ENCODE peak calls at places on chromosomes 16 and 17, in five cellular contexts. K, Y, N, E and U are unnamed samples.

GRCh38 chr17:70636517-70637133 is 467.3 kb downstream of the KCNJ2 start:
- DNase-seq in K (peak), Y (no peak), N (peak), E (peak), U (no peak)

GRCh38 chr16:46607529-46607928 is 13.7 kb downstream of the SHCBP1 start:
- DNase-seq in K (peak), Y (no peak), N (peak), E (peak), U (no peak)

GRCh38 chr16:9843424-9844013 is 338.7 kb downstream of the GRIN2A start:
- DNase-seq in K (no peak), Y (no peak), N (no peak), E (peak), U (no peak)

GRCh38 chr17:45371414-45372324 is 54.8 kb upstream of the MAP3K14 start:
- DNase-seq in K (peak), Y (peak), N (peak), E (peak), U (peak)

GRCh38 chr17:36731091-36731490 is 129.7 kb downstream of the MRM1 start:
- DNase-seq in K (no peak), Y (no peak), N (no peak), E (no peak), U (no peak)

GRCh38 chr17:82980632-82981031 is 98.8 kb upstream of the METRNL start:
- DNase-seq in K (no peak), Y (no peak), N (no peak), E (no peak), U (no peak)

GRCh38 chr17:82411396-82412053 is 6.6 kb upstream of the HEXD start:
- DNase-seq in K (no peak), Y (no peak), N (no peak), E (no peak), U (no peak)

GRCh38 chr17:2186937-2187336 is 116.6 kb downstream of the SMG6 start:
- DNase-seq in K (no peak), Y (no peak), N (no peak), E (no peak), U (no peak)

GRCh38 chr16:80931985-80932720 is 74.5 kb downstream of the CMC2 start:
- DNase-seq in K (peak), Y (no peak), N (peak), E (peak), U (peak)

GRCh38 chr17:77375917-77376651 is 235.3 kb downstream of the SEC14L1 start:
- DNase-seq in K (peak), Y (no peak), N (peak), E (peak), U (no peak)

GRCh38 chr17:59287452-59287851 is 44.0 kb upstream of the YPEL2 start:
- DNase-seq in K (peak), Y (no peak), N (no peak), E (peak), U (peak)

GRCh38 chr16:65781855-65782254 is 584.6 kb upstream of the CDH5 start:
- DNase-seq in K (peak), Y (no peak), N (no peak), E (no peak), U (no peak)

GRCh38 chr16:15434079-15434424 is 336 bp upstream of the BMERB1 start:
- DNase-seq in K (no peak), Y (no peak), N (no peak), E (no peak), U (no peak)

GRCh38 chr17:64420143-64420670 is 28.7 kb upstream of the MILR1 start:
- DNase-seq in K (peak), Y (no peak), N (peak), E (peak), U (no peak)

GRCh38 chr17:76811028-76811427 is 57.2 kb upstream of the MGAT5B start:
- DNase-seq in K (no peak), Y (no peak), N (no peak), E (no peak), U (no peak)

GRCh38 chr16:61926766-61927165 is 109.5 kb downstream of the CDH8 start:
- DNase-seq in K (no peak), Y (no peak), N (no peak), E (peak), U (no peak)

GRCh38 chr17:74770498-74771318 is 5.4 kb downstream of the NAT9 start:
- DNase-seq in K (peak), Y (peak), N (peak), E (peak), U (peak)

GRCh38 chr17:55584055-55584685 is 72.9 kb upstream of the SMIM36 start:
- DNase-seq in K (peak), Y (no peak), N (no peak), E (peak), U (no peak)

GRCh38 chr16:85162478-85163277 is 50.4 kb upstream of the CIBAR2 start:
- DNase-seq in K (peak), Y (no peak), N (peak), E (peak), U (peak)

GRCh38 chr17:71192039-71192555 is 928.7 kb upstream of the SOX9 start:
- DNase-seq in K (no peak), Y (no peak), N (no peak), E (no peak), U (no peak)

GRCh38 chr16:21952040-21952792 is 945 bp upstream of the UQCRC2 start:
- DNase-seq in K (peak), Y (peak), N (peak), E (peak), U (no peak)

GRCh38 chr17:74730491-74731346 is 6.3 kb upstream of the RAB37 start:
- DNase-seq in K (no peak), Y (no peak), N (no peak), E (no peak), U (no peak)

GRCh38 chr16:3514621-3515020 is 13.8 kb downstream of the CLUAP1 start:
- DNase-seq in K (peak), Y (no peak), N (peak), E (peak), U (no peak)

GRCh38 chr16:79995315-79995714 is 394.8 kb upstream of the MAF start:
- DNase-seq in K (no peak), Y (no peak), N (no peak), E (no peak), U (no peak)

GRCh38 chr17:76562734-76563148 is 22.9 kb downstream of the PRCD start:
- DNase-seq in K (peak), Y (peak), N (peak), E (peak), U (no peak)

GRCh38 chr17:62821213-62822079 is 13.3 kb upstream of the MARCHF10 start:
- DNase-seq in K (no peak), Y (no peak), N (no peak), E (no peak), U (no peak)

GRCh38 chr16:11956558-11956957 is 8.5 kb upstream of the TNFRSF17 start:
- DNase-seq in K (no peak), Y (no peak), N (no peak), E (peak), U (no peak)

GRCh38 chr16:78129349-78129748 is 29.9 kb downstream of the WWOX start:
- DNase-seq in K (no peak), Y (no peak), N (no peak), E (no peak), U (no peak)

GRCh38 chr17:65638221-65638940 is 76.9 kb upstream of the AXIN2 start:
- DNase-seq in K (peak), Y (no peak), N (peak), E (no peak), U (no peak)

GRCh38 chr16:48109496-48109895 is 46.3 kb downstream of the ABCC12 start:
- DNase-seq in K (no peak), Y (no peak), N (no peak), E (no peak), U (no peak)

GRCh38 chr17:82228842-82229685 is at the start of gene SLC16A3:
- DNase-seq in K (peak), Y (no peak), N (no peak), E (peak), U (no peak)